ENCODE peak calls at places on chromosomes 1 and 21, in six cellular contexts. Y is astrocyte of the cerebellum, J is left lung, H is astrocyte of the spinal cord, C is tibial artery, O is HAP-1. A is an unnamed sample.
A peak's percentile ranks its signal among the peaks of the same experiment; 100 is the strongest.

GRCh38 chr1:58874757-58875755 is 91.2 kb upstream of the JUN start:
- DNase-seq in C (peak; percentile 41), H (peak; percentile 88), Y (peak; percentile 70), O (no peak), J (no peak), A (no peak)

GRCh38 chr1:18949689-18950414 is 6.6 kb downstream of the IFFO2 start:
- DNase-seq in O (no peak), C (peak; percentile 72), H (peak; percentile 50), Y (no peak), J (no peak), A (no peak)

GRCh38 chr1:197269053-197269452 is 1.0 kb downstream of the CRB1 start:
- DNase-seq in H (no peak), C (no peak), J (no peak), Y (no peak), O (peak; percentile 88), A (no peak)

GRCh38 chr1:25140073-25140797 is 92.1 kb downstream of the SYF2 start:
- DNase-seq in C (no peak), J (peak; percentile 83), Y (no peak), O (no peak), H (peak; percentile 3), A (peak; percentile 68)

GRCh38 chr1:65164633-65165032 is 16.6 kb downstream of the AK4 start:
- DNase-seq in Y (no peak), H (no peak), C (no peak), O (peak; percentile 35), J (no peak), A (no peak)

GRCh38 chr21:28632718-28633408 is 359.8 kb downstream of the LTN1 start:
- DNase-seq in C (no peak), Y (no peak), O (no peak), H (peak; percentile 62), J (no peak), A (no peak)

GRCh38 chr1:79899914-79900313 is 893.4 kb upstream of the ADGRL4 start:
- DNase-seq in O (no peak), J (no peak), Y (peak; percentile 91), H (peak; percentile 97), C (no peak), A (no peak)

GRCh38 chr1:216186816-216187215 is 236.4 kb downstream of the USH2A start:
- DNase-seq in Y (peak; percentile 11), H (peak; percentile 43), O (peak; percentile 27), C (no peak), J (no peak), A (peak; percentile 36)

DNA sequence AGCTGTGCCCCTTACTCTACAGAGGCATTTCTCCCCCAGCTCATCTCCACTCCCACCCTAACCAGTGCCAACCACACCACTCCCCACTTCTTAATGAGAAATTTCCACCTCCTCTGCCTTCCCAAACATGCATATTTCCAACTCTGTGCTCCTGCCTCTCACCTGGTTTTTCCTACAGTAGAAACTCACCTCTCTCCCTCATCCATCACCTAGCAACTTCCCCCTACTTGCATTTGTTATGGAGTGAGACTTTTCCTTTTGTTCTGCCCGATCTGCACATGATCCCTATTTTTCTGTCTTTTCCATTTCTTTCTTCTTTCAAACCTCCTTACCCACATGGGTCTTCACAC is 11.9 kb downstream of the RGS8 start:
- DNase-seq in H (no peak), C (no peak), J (no peak), Y (no peak), O (no peak), A (no peak)
- H3K4me3 ChIP-seq in H (no peak overlapping the region), C (no peak overlapping the region), J (no peak overlapping the region), Y (no peak overlapping the region), O (no peak overlapping the region), A (peak overlapping the region; percentile 55)

DNA sequence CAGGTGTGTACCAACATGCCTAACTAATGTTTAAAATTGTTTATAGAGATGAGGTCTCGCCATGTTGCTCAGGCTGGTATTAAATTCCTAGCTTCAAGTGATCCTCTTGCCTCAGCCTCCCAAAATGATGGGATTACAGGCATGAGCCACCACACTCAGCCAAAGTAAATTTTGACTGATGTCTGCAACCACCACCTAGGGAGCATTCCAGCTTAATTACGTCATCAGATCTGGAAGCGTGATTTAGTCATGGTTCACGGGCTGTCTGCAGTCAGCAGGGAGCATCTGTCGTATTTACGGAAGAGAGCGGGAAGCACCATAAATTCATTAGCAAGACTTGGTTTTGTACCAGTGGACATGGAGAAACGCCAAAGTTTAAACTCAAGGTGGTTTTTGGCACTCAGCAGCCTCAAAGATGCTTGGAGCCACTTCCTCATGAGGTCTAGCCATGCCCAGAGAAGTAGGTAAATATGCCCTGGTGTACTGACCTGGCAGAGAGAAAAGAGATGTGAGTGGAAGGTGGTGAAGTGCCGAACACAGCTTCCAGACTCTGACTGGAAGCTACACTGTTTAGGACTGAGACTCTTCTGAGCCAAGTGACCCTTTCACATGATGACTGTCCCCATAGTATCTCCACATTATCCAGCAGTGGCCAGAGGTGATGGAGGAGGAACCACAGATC is 60.8 kb upstream of the SLC35F3 start:
- DNase-seq in Y (peak; percentile 57), J (no peak), C (no peak), O (no peak), H (peak; percentile 54), A (no peak)
- H3K4me3 ChIP-seq in Y (no peak overlapping the region), J (no peak overlapping the region), C (no peak overlapping the region), O (no peak overlapping the region), H (no peak overlapping the region), A (no peak overlapping the region)

DNA sequence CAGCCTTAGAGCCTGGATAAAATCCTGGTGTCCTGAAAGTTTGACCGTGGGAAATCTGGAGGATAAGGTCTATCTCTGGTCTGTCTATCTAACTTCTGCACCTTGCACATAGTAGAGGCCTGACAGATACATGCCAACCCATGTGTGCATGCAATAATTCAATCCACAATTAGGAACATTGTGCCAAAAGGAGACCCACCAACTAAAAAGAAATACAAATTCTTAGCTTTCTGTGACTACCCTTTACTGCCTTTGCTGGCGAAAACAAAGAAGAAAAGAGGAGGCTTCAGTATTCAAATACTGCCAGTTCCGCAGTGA is 381 bp upstream of the KLHL20 start:
- DNase-seq in O (no peak), Y (no peak), C (no peak), J (no peak), H (no peak), A (no peak)
- H3K4me3 ChIP-seq in O (peak overlapping the region; percentile 84), Y (peak overlapping the region; percentile 77), C (peak overlapping the region; percentile 84), J (peak overlapping the region; percentile 61), H (peak overlapping the region; percentile 94), A (peak overlapping the region; percentile 87)

GRCh38 chr1:160709715-160710114 is 1.9 kb downstream of the CD48 start:
- DNase-seq in Y (no peak), C (no peak), J (no peak), O (no peak), H (no peak), A (no peak)

GRCh38 chr1:160710531-160711252 is 930 bp downstream of the CD48 start:
- DNase-seq in O (no peak), J (no peak), H (no peak), Y (no peak), C (no peak), A (no peak)

GRCh38 chr1:160708821-160709220 is 2.8 kb downstream of the CD48 start:
- DNase-seq in Y (no peak), C (no peak), O (no peak), H (no peak), J (no peak), A (peak; percentile 63)

GRCh38 chr1:160708118-160708517 is 3.5 kb downstream of the CD48 start:
- DNase-seq in H (no peak), Y (no peak), C (no peak), J (no peak), O (no peak), A (peak; percentile 56)

DNA sequence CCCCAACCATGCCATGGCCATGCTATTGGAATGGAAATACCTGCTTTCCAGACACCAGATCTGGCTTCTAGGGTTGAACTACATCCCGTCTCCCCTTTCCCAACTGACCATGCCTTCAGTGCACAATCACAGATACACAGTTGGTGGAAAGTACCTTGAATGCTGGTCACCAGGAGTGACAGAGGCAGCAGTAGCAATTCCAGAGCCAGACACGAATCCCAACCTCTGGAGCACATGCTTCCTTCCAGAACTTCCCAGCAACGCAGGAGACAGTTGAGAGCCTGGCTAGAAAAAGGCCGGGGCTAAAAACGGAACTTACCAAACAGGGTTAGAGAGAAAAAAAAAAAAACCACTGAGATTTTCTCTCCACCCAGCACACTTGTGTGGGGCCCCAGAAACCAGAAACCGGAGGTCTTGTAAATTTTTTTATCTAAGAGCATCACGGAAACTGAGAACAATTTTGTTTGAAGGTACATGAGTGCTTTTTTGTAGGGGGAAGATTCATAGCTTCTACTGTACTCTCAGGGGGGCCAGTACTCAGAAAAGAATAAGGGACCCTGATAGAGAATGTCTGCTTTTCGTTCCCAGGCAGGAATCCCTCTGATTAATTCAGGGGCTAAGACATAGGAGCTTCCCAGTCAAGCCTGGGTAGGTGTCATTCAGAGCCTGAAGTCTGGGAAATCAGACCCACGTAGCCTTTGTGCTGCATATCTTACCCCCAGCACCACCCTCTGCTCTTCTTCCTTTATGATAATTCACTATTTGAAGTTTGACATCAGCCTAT is at the start of gene CD48:
- DNase-seq in J (no peak), C (no peak), H (no peak), O (no peak), Y (no peak), A (peak; percentile 75)
- H3K4me3 ChIP-seq in J (peak within 1 kb of the TSS; percentile 58), C (no peak within 1 kb of the TSS), H (no peak within 1 kb of the TSS), O (no peak within 1 kb of the TSS), Y (no peak within 1 kb of the TSS), A (peak within 1 kb of the TSS; percentile 48)